ENCODE peak calls at places on chromosomes 1 and 21, in six cellular contexts. Y is K562; P is stimulated activated CD4-positive, alpha-beta T cell treated with anti-CD3 and anti-CD28 coated beads, TNF-alpha, amount 100 ng/mL, for 4 hours; O is activated T-cell treated with anti-CD3 and anti-CD28 coated beads for 24 hours; S is AG20443; D is retinal pigment epithelial cell. X is an unnamed sample.

GRCh38 chr1:38029725-38030511 is 16.7 kb downstream of the POU3F1 start:
- DNase-seq in O (peak), D (no peak), P (peak), Y (no peak), S (peak), X (peak)

GRCh38 chr21:21200103-21200938 is 202.1 kb downstream of the NCAM2 start:
- DNase-seq in S (peak), O (no peak), P (no peak), Y (peak), D (peak), X (no peak)

GRCh38 chr1:38740543-38740942 is 119.0 kb downstream of the RRAGC start:
- DNase-seq in Y (no peak), P (no peak), D (no peak), O (no peak), S (no peak), X (no peak)

GRCh38 chr1:41003640-41004220 is 17.8 kb downstream of the SLFNL1 start:
- DNase-seq in S (peak), P (peak), D (peak), O (peak), Y (peak), X (peak)

GRCh38 chr1:82421782-82422181 is 621.0 kb downstream of the ADGRL2 start:
- DNase-seq in Y (no peak), P (no peak), S (no peak), D (no peak), O (no peak), X (no peak)

GRCh38 chr1:47561523-47562007 is 123.7 kb downstream of the FOXD2 start:
- DNase-seq in O (no peak), D (no peak), Y (no peak), P (no peak), S (no peak), X (no peak)

GRCh38 chr1:161921990-161922389 is 101.7 kb downstream of the OLFML2B start:
- DNase-seq in S (no peak), O (no peak), Y (no peak), P (no peak), D (peak), X (no peak)

GRCh38 chr1:240947438-240948224 is 335.7 kb upstream of the GREM2 start:
- DNase-seq in Y (no peak), O (no peak), P (no peak), D (no peak), S (no peak), X (no peak)

GRCh38 chr1:207808322-207808705 is 56.5 kb downstream of the CD46 start:
- DNase-seq in Y (no peak), D (no peak), O (no peak), S (no peak), P (no peak), X (no peak)

GRCh38 chr1:22077728-22078127 is 25.2 kb downstream of the CDC42 start:
- DNase-seq in O (no peak), Y (no peak), P (no peak), D (no peak), S (peak), X (no peak)

GRCh38 chr1:18142471-18142870 is 34.9 kb downstream of the IGSF21 start:
- DNase-seq in Y (no peak), S (no peak), O (no peak), D (no peak), P (no peak), X (no peak)

GRCh38 chr21:37642493-37642892 is 273.8 kb downstream of the KCNJ6 start:
- DNase-seq in O (no peak), S (no peak), P (no peak), D (no peak), Y (peak), X (peak)

GRCh38 chr1:221089273-221089672 is 210.0 kb downstream of the HLX start:
- DNase-seq in P (no peak), D (no peak), S (peak), O (no peak), Y (no peak), X (no peak)

GRCh38 chr1:46333300-46334029 is 7.1 kb upstream of the NSUN4 start:
- DNase-seq in D (no peak), S (peak), O (no peak), P (no peak), Y (no peak), X (peak)

GRCh38 chr1:232422098-232422497 is 207.8 kb downstream of the SIPA1L2 start:
- DNase-seq in O (no peak), P (no peak), Y (no peak), D (no peak), S (no peak), X (no peak)

GRCh38 chr1:221741971-221742554 is at the start of gene DUSP10:
- DNase-seq in D (peak), S (peak), P (peak), Y (peak), O (peak), X (peak)

GRCh38 chr1:159937014-159937750 is 8.2 kb downstream of the IGSF9 start:
- DNase-seq in P (no peak), S (no peak), Y (no peak), O (no peak), D (no peak), X (no peak)

GRCh38 chr1:53246261-53247134 is 8.2 kb upstream of the MAGOH start:
- DNase-seq in Y (no peak), D (no peak), P (no peak), S (peak), O (no peak), X (no peak)

GRCh38 chr1:45003741-45004140 is 7.4 kb downstream of the HECTD3 start:
- DNase-seq in Y (peak), O (no peak), S (no peak), P (no peak), D (no peak), X (no peak)

GRCh38 chr21:33855190-33855589 is 60.4 kb downstream of the ATP5PO start:
- DNase-seq in D (no peak), S (no peak), Y (peak), O (no peak), P (no peak), X (no peak)

GRCh38 chr1:54287176-54287650 is 87.2 kb downstream of the MRPL37 start:
- DNase-seq in O (peak), P (peak), D (peak), S (peak), Y (peak), X (no peak)

GRCh38 chr1:91611498-91611917 is 110.9 kb downstream of the CDC7 start:
- DNase-seq in S (no peak), Y (no peak), P (no peak), O (no peak), D (peak), X (no peak)

GRCh38 chr21:37496972-37497371 is 130.4 kb downstream of the DYRK1A start:
- DNase-seq in Y (no peak), P (no peak), O (no peak), D (no peak), S (no peak), X (no peak)

GRCh38 chr1:109312246-109312645 is 5.4 kb upstream of the MYBPHL start:
- DNase-seq in O (no peak), D (no peak), P (no peak), Y (no peak), S (no peak), X (no peak)

GRCh38 chr1:233971753-233972152 is 67.3 kb downstream of the SLC35F3 start:
- DNase-seq in S (no peak), O (no peak), D (no peak), Y (no peak), P (no peak), X (no peak)

GRCh38 chr21:32844076-32844475 is 72.5 kb upstream of the PAXBP1 start:
- DNase-seq in D (no peak), S (no peak), P (no peak), Y (no peak), O (no peak), X (no peak)

GRCh38 chr1:59128239-59128736 is 168.6 kb upstream of the FGGY start:
- DNase-seq in Y (no peak), P (no peak), S (peak), D (no peak), O (no peak), X (no peak)

GRCh38 chr1:230768903-230769570 is 21.8 kb downstream of the CAPN9 start:
- DNase-seq in P (no peak), Y (no peak), S (peak), O (no peak), D (peak), X (no peak)

GRCh38 chr1:102790997-102791396 is 317.3 kb downstream of the COL11A1 start:
- DNase-seq in S (no peak), O (no peak), D (no peak), Y (no peak), P (no peak), X (no peak)

GRCh38 chr21:15009964-15010363 is 54.8 kb downstream of the NRIP1 start:
- DNase-seq in Y (no peak), S (no peak), P (no peak), D (no peak), O (no peak), X (no peak)

GRCh38 chr1:47590523-47591225 is 152.8 kb downstream of the FOXD2 start:
- DNase-seq in P (no peak), D (no peak), O (no peak), S (no peak), Y (no peak), X (no peak)

GRCh38 chr1:28173151-28173979 is 3.1 kb downstream of the PTAFR start:
- DNase-seq in D (no peak), O (no peak), S (no peak), Y (no peak), P (no peak), X (no peak)

GRCh38 chr1:57422271-57423134 is 1.4 kb downstream of the DAB1 start:
- DNase-seq in O (no peak), P (no peak), D (no peak), Y (no peak), S (peak), X (no peak)